ENCODE peak calls at places on chromosomes 16 and 17, in eight cellular contexts. T, E, Y, N, H, P, K and W are unnamed samples.

GRCh38 chr17:58084317-58084981 is 1.2 kb downstream of the DYNLL2 start:
- DNase-seq in T (peak; percentile 31), E (peak; percentile 56), Y (peak; percentile 50), N (peak; percentile 54), H (no peak), P (no peak), K (no peak), W (peak; percentile 68)

GRCh38 chr17:56521439-56522141 is 71.9 kb upstream of the NOG start:
- DNase-seq in T (no peak), E (no peak), Y (no peak), N (peak; percentile 28), H (no peak), P (no peak), K (no peak), W (no peak)

GRCh38 chr17:4433515-4434031 is at the start of gene SPNS3:
- DNase-seq in T (no peak), E (no peak), Y (no peak), N (no peak), H (no peak), P (no peak), K (no peak), W (peak; percentile 54)

GRCh38 chr17:74524751-74525725 is 6.2 kb downstream of the CD300LB start:
- DNase-seq in T (no peak), E (no peak), Y (no peak), N (no peak), H (no peak), P (no peak), K (no peak), W (no peak)

GRCh38 chr16:60608971-60609370 is 1427.3 kb downstream of the CDH8 start:
- DNase-seq in T (peak; percentile 39), E (no peak), Y (no peak), N (no peak), H (no peak), P (no peak), K (no peak), W (no peak)

GRCh38 chr17:50111687-50112655 is 16.8 kb downstream of the PDK2 start:
- DNase-seq in T (no peak), E (no peak), Y (no peak), N (peak; percentile 64), H (no peak), P (peak; percentile 93), K (no peak), W (no peak)

GRCh38 chr17:12851901-12852435 is 62.7 kb downstream of the ARHGAP44 start:
- DNase-seq in T (no peak), E (no peak), Y (no peak), N (no peak), H (no peak), P (no peak), K (no peak), W (no peak)

GRCh38 chr16:23274968-23275367 is 27.1 kb upstream of the SCNN1B start:
- DNase-seq in T (no peak), E (peak; percentile 56), Y (peak; percentile 20), N (peak; percentile 19), H (no peak), P (no peak), K (no peak), W (peak; percentile 58)

GRCh38 chr16:2774161-2774891 is 2.8 kb downstream of the ELOB start:
- DNase-seq in T (no peak), E (no peak), Y (no peak), N (no peak), H (no peak), P (no peak), K (no peak), W (no peak)

GRCh38 chr17:71224824-71225575 is 895.8 kb upstream of the SOX9 start:
- DNase-seq in T (peak; percentile 62), E (no peak), Y (no peak), N (no peak), H (no peak), P (no peak), K (no peak), W (no peak)

GRCh38 chr17:79844869-79845600 is 5.8 kb upstream of the CBX4 start:
- DNase-seq in T (no peak), E (no peak), Y (peak; percentile 85), N (peak; percentile 85), H (no peak), P (peak; percentile 85), K (no peak), W (peak; percentile 77)

GRCh38 chr17:57916925-57917858 is 38.0 kb downstream of the CUEDC1 start:
- DNase-seq in T (no peak), E (peak; percentile 48), Y (no peak), N (no peak), H (no peak), P (no peak), K (no peak), W (no peak)

GRCh38 chr17:9432867-9433495 is 142.6 kb downstream of the STX8 start:
- DNase-seq in T (peak; percentile 82), E (no peak), Y (no peak), N (no peak), H (peak; percentile 33), P (no peak), K (no peak), W (no peak)

GRCh38 chr16:81035975-81036750 is 521 bp downstream of the ATMIN start:
- DNase-seq in T (peak; percentile 29), E (no peak), Y (peak; percentile 72), N (peak; percentile 70), H (peak; percentile 11), P (peak; percentile 84), K (peak; percentile 17), W (peak; percentile 78)

GRCh38 chr16:57262841-57263584 is 18.0 kb downstream of the ARL2BP start:
- DNase-seq in T (no peak), E (no peak), Y (no peak), N (no peak), H (no peak), P (peak; percentile 61), K (no peak), W (no peak)

GRCh38 chr17:28367641-28368305 is 2.3 kb downstream of the VTN start:
- DNase-seq in T (no peak), E (no peak), Y (no peak), N (no peak), H (no peak), P (peak; percentile 11), K (no peak), W (no peak)

GRCh38 chr16:19851476-19851875 is 33.2 kb downstream of the GPRC5B start:
- DNase-seq in T (no peak), E (no peak), Y (no peak), N (no peak), H (no peak), P (no peak), K (no peak), W (no peak)

GRCh38 chr17:60355663-60356594 is 36.0 kb downstream of the USP32 start:
- DNase-seq in T (no peak), E (no peak), Y (no peak), N (no peak), H (no peak), P (no peak), K (no peak), W (no peak)

DNA sequence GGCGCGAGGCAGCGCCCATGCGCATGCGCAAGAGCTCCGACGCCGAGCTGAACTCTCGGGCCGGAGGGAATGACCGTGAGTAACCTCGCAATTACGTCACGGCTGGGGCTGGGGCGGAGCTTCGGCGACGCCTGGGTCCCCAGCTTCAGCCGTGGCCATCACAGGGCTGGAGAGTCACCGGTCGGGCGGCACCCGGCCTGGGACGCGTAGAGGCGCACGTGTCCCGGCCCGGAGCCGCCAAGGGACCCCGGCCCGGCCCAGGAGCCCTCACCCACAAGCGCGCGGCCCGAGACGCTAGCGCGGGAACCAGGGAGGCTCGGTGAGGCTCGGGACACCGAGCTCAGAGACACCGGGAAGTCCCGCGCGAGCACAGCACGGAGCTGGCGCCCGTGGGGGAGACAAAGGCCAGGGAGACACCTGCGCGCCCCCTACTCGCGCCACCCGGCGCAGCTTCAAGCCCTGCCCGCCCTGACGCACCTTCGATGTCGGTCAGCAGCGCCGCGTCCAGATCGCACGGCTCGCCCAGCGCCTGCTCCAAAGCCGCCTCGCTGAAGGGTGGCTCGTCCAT is 452 bp downstream of the SREBF1 start:
- DNase-seq in T (peak; percentile 85), E (peak; percentile 92), Y (peak; percentile 74), N (peak; percentile 100), H (peak; percentile 92), P (peak; percentile 99), K (peak; percentile 97), W (peak; percentile 99)
- H3K4me1 ChIP-seq in T (peaks cover 45% of the 10 kb centered on the region), E (peaks cover 84% of the 10 kb centered on the region), Y (peaks cover 57% of the 10 kb centered on the region), N (peaks cover 42% of the 10 kb centered on the region), H (peaks cover 50% of the 10 kb centered on the region), P (peaks cover 59% of the 10 kb centered on the region), K (peaks cover 43% of the 10 kb centered on the region), W (peaks cover 69% of the 10 kb centered on the region)

GRCh38 chr17:81517339-81518112 is 4.9 kb upstream of the ACTG1 start:
- DNase-seq in T (peak; percentile 39), E (no peak), Y (no peak), N (peak; percentile 46), H (no peak), P (peak; percentile 83), K (no peak), W (peak; percentile 65)
- H3K9ac ChIP-seq in T (peak overlapping the region; percentile 2), E (peak overlapping the region; percentile 94), Y (peak overlapping the region; percentile 74), N (no peak overlapping the region), H (peak overlapping the region; percentile 24), P (no peak overlapping the region), K (no peak overlapping the region), W (peak overlapping the region; percentile 43)

DNA sequence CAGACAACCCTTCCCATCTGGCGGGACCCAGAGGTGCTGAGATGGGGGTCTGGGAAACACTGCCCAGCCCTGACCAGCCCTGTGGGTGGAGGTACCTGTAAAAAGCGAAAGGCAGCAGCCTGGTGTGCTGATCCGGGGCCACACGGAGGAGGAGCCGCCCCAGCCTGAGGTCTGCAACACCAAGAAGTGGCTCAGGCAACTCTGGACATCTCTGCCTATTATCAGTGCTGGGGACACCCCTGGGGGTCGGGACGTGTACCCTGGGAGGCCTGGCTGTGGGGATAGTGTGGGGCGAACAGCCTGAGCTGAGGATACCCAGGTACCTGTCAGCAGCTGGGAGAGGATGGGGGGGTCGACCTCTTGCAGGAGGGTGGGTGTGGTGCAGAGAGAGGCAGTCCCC is 18.0 kb downstream of the ZNF276 start:
- DNase-seq in T (no peak), E (no peak), Y (no peak), N (no peak), H (no peak), P (no peak), K (no peak), W (peak; percentile 39)
- H3K4me1 ChIP-seq in T (no peaks in the 10 kb centered on the region), E (no peaks in the 10 kb centered on the region), Y (no peaks in the 10 kb centered on the region), N (no peaks in the 10 kb centered on the region), H (no peaks in the 10 kb centered on the region), P (no peaks in the 10 kb centered on the region), K (no peaks in the 10 kb centered on the region), W (no peaks in the 10 kb centered on the region)

GRCh38 chr17:77569846-77570564 is 388.5 kb upstream of the TNRC6C start:
- DNase-seq in T (no peak), E (no peak), Y (no peak), N (no peak), H (no peak), P (no peak), K (no peak), W (no peak)

GRCh38 chr17:77572065-77572601 is 386.4 kb upstream of the TNRC6C start:
- DNase-seq in T (no peak), E (no peak), Y (no peak), N (peak; percentile 45), H (no peak), P (no peak), K (no peak), W (no peak)

GRCh38 chr17:77571141-77571540 is 387.4 kb upstream of the TNRC6C start:
- DNase-seq in T (no peak), E (no peak), Y (no peak), N (peak; percentile 93), H (no peak), P (no peak), K (peak; percentile 56), W (no peak)

GRCh38 chr17:77571562-77571981 is 386.9 kb upstream of the TNRC6C start:
- DNase-seq in T (peak; percentile 14), E (no peak), Y (peak; percentile 34), N (no peak), H (peak; percentile 6), P (no peak), K (no peak), W (no peak)

GRCh38 chr17:77570565-77570898 is 388.0 kb upstream of the TNRC6C start:
- DNase-seq in T (no peak), E (no peak), Y (no peak), N (no peak), H (no peak), P (no peak), K (no peak), W (no peak)
- H3K9ac ChIP-seq in T (no peak overlapping the region), E (no peak overlapping the region), Y (no peak overlapping the region), N (no peak overlapping the region), H (no peak overlapping the region), P (no peak overlapping the region), K (no peak overlapping the region), W (no peak overlapping the region)